ENCODE peak calls at places on chromosomes 7 and 10, in eight cellular contexts. E is transverse colon, J is A549, Y is lower leg skin, P is heart left ventricle, U is stomach, M is spleen, A is Peyer's patch. L is an unnamed sample.

GRCh38 chr7:68679456-68680234 is 918.6 kb upstream of the AUTS2 start:
- DNase-seq in J (no peak), P (peak), Y (no peak), E (no peak), U (no peak), M (no peak), A (no peak), L (no peak)

GRCh38 chr7:147199868-147200267 is 1083.3 kb downstream of the CNTNAP2 start:
- DNase-seq in Y (no peak), E (no peak), P (no peak), J (no peak), U (no peak), M (no peak), A (no peak), L (no peak)

GRCh38 chr10:125633517-125633999 is 49.4 kb downstream of the TEX36 start:
- DNase-seq in A (no peak), M (no peak), E (no peak), Y (no peak), U (no peak), P (no peak), J (no peak), L (no peak)

GRCh38 chr7:158959954-158960353 is 103.6 kb downstream of the DYNC2I1 start:
- DNase-seq in U (no peak), A (no peak), J (no peak), Y (no peak), P (no peak), E (no peak), M (no peak), L (no peak)

GRCh38 chr7:132435016-132435990 is 141.0 kb downstream of the PLXNA4 start:
- DNase-seq in U (no peak), M (peak), Y (no peak), E (no peak), A (no peak), J (no peak), P (no peak), L (no peak)

GRCh38 chr10:33723181-33723580 is 388.7 kb upstream of the NRP1 start:
- DNase-seq in U (no peak), E (no peak), A (no peak), P (no peak), J (no peak), M (no peak), Y (no peak), L (no peak)

GRCh38 chr10:92240289-92241157 is 50.4 kb downstream of the CPEB3 start:
- DNase-seq in Y (peak), E (peak), P (peak), J (peak), M (peak), A (peak), U (peak), L (peak)

GRCh38 chr10:112724404-112724991 is 225.5 kb upstream of the TCF7L2 start:
- DNase-seq in M (no peak), J (no peak), A (no peak), U (no peak), P (no peak), E (no peak), Y (no peak), L (no peak)

GRCh38 chr10:102744374-102745051 is 765 bp downstream of the WBP1L start:
- DNase-seq in P (no peak), Y (peak), U (peak), E (no peak), M (no peak), J (no peak), A (no peak), L (no peak)

GRCh38 chr10:102743078-102743587 is 615 bp upstream of the WBP1L start:
- DNase-seq in M (no peak), U (no peak), J (no peak), A (no peak), P (no peak), Y (no peak), E (no peak), L (no peak)

GRCh38 chr10:102741848-102742247 is 1.9 kb upstream of the WBP1L start:
- DNase-seq in J (no peak), E (no peak), M (no peak), U (no peak), Y (no peak), A (no peak), P (no peak), L (no peak)

GRCh38 chr10:102745157-102745556 is 1.4 kb downstream of the WBP1L start:
- DNase-seq in A (no peak), P (no peak), M (no peak), U (no peak), Y (no peak), J (no peak), E (no peak), L (no peak)

DNA sequence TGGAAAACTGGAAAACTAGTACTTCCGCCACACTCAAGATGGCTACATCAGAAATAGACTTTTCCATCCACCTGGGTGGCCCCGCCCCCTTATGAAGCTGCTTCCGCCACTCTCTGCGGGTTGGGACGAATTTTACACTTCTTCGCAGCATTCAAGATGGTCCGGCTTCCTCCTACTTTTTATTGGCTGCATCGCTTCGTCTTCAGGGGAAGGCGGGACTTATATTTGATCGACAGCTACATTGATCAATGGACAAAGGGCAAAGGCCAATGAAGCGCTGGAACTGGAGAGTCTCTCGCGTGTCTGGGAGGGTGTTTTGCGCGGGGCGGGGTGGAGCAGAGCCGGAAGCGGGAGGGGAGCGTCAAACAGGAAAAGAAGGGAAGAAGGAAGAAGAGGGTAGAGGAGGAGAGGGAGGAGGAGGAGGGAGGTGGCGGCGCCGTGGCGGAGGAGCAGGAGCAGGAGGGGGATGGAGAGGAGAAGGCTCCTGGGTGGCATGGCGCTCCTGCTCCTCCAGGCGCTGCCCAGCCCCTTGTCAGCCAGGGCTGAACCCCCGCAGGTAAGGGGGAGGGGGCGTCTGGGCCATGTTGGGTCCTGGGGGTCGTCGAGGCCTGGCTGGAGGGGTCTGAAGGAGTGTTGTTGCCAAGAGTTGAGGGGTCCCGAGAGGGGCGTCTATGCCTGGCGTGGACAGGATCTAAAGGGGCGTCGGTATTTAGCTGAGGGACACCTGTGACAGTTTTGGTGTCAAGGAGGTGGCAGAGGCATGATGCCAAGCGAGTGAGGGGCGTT is at the start of gene WBP1L:
- DNase-seq in M (peak), E (peak), J (peak), Y (peak), P (peak), A (peak), U (peak), L (peak)
- TF ChIP-seq POLR2A in M (peak), E (peak), J (peak), Y (peak), P (peak), A (peak), U (no peak), L (peak)

GRCh38 chr10:103193820-103194529 is 903 bp upstream of the NT5C2 start:
- DNase-seq in M (no peak), P (no peak), J (no peak), E (no peak), A (no peak), Y (peak), U (peak), L (no peak)
- TF ChIP-seq POLR2A in M (no peak), P (no peak), J (no peak), E (no peak), A (no peak), Y (no peak), U (no peak), L (no peak)

GRCh38 chr10:102400598-102401321 is 5.3 kb downstream of the NFKB2 start:
- DNase-seq in E (no peak), A (no peak), Y (no peak), U (no peak), J (no peak), P (peak), M (no peak), L (no peak)

GRCh38 chr10:102403115-102403514 is 7.6 kb downstream of the NFKB2 start:
- DNase-seq in Y (no peak), M (no peak), U (no peak), E (no peak), P (no peak), J (no peak), A (no peak), L (no peak)

GRCh38 chr10:102402512-102402896 is 7.0 kb downstream of the NFKB2 start:
- DNase-seq in A (no peak), U (no peak), E (no peak), M (no peak), P (no peak), Y (no peak), J (no peak), L (no peak)

GRCh38 chr10:102401322-102401614 is 5.8 kb downstream of the NFKB2 start:
- DNase-seq in J (no peak), Y (no peak), U (no peak), M (no peak), A (no peak), E (no peak), P (peak), L (no peak)

DNA sequence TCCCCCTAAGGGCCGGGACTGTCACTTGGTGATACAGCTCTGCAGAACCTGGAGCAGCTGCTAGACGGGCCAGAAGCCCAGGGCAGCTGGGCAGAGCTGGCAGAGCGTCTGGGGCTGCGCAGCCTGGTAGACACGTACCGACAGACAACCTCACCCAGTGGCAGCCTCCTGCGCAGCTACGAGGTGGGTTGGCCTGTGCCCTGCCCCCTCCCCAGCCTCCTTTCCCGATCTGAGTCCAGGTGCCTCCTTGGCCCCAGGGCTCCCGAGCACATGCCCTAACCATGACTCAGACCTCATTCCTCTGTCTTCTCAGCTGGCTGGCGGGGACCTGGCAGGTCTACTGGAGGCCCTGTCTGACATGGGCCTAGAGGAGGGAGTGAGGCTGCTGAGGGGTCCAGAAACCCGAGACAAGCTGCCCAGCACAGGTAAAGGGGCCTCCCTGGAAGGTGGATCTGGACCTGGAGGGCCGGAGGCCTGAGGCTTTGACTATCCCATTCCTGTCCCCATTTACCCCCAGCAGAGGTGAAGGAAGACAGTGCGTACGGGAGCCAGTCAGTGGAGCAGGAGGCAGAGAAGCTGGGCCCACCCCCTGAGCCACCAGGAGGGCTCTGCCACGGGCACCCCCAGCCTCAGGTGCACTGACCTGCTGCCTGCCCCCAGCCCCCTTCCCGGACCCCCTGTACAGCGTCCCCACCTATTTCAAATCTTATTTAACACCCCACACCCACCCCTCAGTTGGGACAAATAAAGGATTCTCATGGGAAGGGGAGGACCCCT is 6.4 kb downstream of the NFKB2 start:
- DNase-seq in Y (no peak), M (no peak), J (peak), A (no peak), U (no peak), E (no peak), P (no peak), L (peak)
- TF ChIP-seq POLR2A in Y (no peak), M (no peak), J (no peak), A (no peak), U (no peak), E (no peak), P (no peak), L (no peak)

DNA sequence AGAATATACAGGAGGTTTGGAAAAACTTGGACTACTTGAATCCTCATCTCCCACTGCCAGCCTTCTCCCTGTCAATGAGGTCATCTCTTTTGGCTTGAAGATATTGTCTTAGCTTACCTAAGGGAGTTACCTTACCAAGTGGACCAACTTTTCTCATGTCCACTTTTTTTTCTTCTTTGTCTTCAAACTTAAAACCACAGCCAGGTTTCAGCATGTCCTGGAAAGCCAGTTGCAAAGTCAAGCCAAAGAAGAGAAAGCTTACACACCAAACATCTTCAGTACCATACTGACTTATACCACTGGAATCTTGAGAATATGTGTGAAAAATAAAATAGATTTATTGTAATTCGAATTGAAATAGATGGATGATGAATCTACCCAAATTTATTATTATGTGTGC is 520.5 kb downstream of the HTR7 start:
- DNase-seq in E (no peak), M (no peak), U (no peak), P (no peak), A (no peak), J (no peak), Y (no peak), L (no peak)
- TF ChIP-seq POLR2A in E (no peak), M (no peak), U (no peak), P (no peak), A (no peak), J (no peak), Y (no peak), L (no peak)